ENCODE peak calls at places on chromosomes 13 and 19, in four cellular contexts. A, B, M and D are unnamed samples.

GRCh38 chr19:50706387-50706786 is 13.2 kb downstream of the SHANK1 start:
- DNase-seq in A (no peak), B (no peak), M (no peak), D (no peak)

GRCh38 chr19:1244693-1245451 is 3.3 kb downstream of the ATP5F1D start:
- DNase-seq in A (no peak), B (no peak), M (peak; percentile 87), D (no peak)

GRCh38 chr19:50624949-50625600 is 14.6 kb downstream of the SYT3 start:
- DNase-seq in A (no peak), B (no peak), M (no peak), D (no peak)

GRCh38 chr19:10718205-10719196 is 622 bp downstream of the DNM2 start:
- DNase-seq in A (peak; percentile 86), B (peak; percentile 39), M (peak; percentile 56), D (peak; percentile 80)

GRCh38 chr13:45082964-45083363 is 37.3 kb upstream of the GTF2F2 start:
- DNase-seq in A (no peak), B (no peak), M (no peak), D (no peak)

GRCh38 chr13:106533101-106533939 is 2.1 kb downstream of the EFNB2 start:
- DNase-seq in A (peak; percentile 65), B (no peak), M (peak; percentile 81), D (peak; percentile 83)

GRCh38 chr19:42325896-42326771 is 699 bp downstream of the MEGF8 start:
- DNase-seq in A (peak; percentile 74), B (no peak), M (peak; percentile 38), D (no peak)

GRCh38 chr19:39557791-39558622 is 18.0 kb upstream of the EID2 start:
- DNase-seq in A (no peak), B (no peak), M (no peak), D (no peak)

GRCh38 chr13:29520671-29521070 is 74.8 kb downstream of the SLC7A1 start:
- DNase-seq in A (no peak), B (no peak), M (no peak), D (no peak)

GRCh38 chr13:39105110-39105509 is 66.9 kb downstream of the NHLRC3 start:
- DNase-seq in A (no peak), B (no peak), M (no peak), D (no peak)

GRCh38 chr13:29922896-29923295 is 72.5 kb upstream of the UBL3 start:
- DNase-seq in A (no peak), B (no peak), M (no peak), D (no peak)

GRCh38 chr19:1852729-1853128 is 4.4 kb upstream of the REXO1 start:
- DNase-seq in A (no peak), B (no peak), M (no peak), D (no peak)

GRCh38 chr13:80030491-80030890 is 310.4 kb downstream of the SPRY2 start:
- DNase-seq in A (no peak), B (no peak), M (no peak), D (no peak)